ENCODE peak calls at places on chromosomes 5 and 9, in five cellular contexts. U, N, K, V and Y are unnamed samples.

GRCh38 chr5:123089572-123089970 is 530 bp downstream of the PRDM6 start:
- DNase-seq in U (peak; percentile 67), N (no peak), K (no peak), V (peak; percentile 58), Y (no peak)

GRCh38 chr5:56402273-56403223 is 169.4 kb upstream of the ANKRD55 start:
- DNase-seq in U (no peak), N (no peak), K (no peak), V (no peak), Y (peak; percentile 19)

GRCh38 chr9:137320555-137321384 is 18.7 kb upstream of the NRARP start:
- DNase-seq in U (no peak), N (no peak), K (peak; percentile 23), V (peak; percentile 57), Y (no peak)

GRCh38 chr9:134642385-134643181 is 980 bp downstream of the COL5A1 start:
- DNase-seq in U (peak; percentile 91), N (peak; percentile 58), K (no peak), V (peak; percentile 77), Y (no peak)

GRCh38 chr9:110156902-110157301 is 51.1 kb downstream of the C9orf152 start:
- DNase-seq in U (peak; percentile 79), N (no peak), K (peak; percentile 17), V (no peak), Y (no peak)

GRCh38 chr5:150070277-150070638 is 16.1 kb downstream of the CSF1R start:
- DNase-seq in U (no peak), N (no peak), K (no peak), V (peak; percentile 25), Y (no peak)

GRCh38 chr9:113150670-113151591 is at the start of gene SLC31A2:
- DNase-seq in U (peak; percentile 87), N (peak; percentile 84), K (peak; percentile 78), V (peak; percentile 94), Y (peak; percentile 94)

GRCh38 chr5:137890850-137891249 is 1.6 kb downstream of the PKD2L2 start:
- DNase-seq in U (no peak), N (no peak), K (no peak), V (no peak), Y (no peak)

GRCh38 chr9:36677611-36678010 is 104.9 kb downstream of the MELK start:
- DNase-seq in U (no peak), N (no peak), K (no peak), V (no peak), Y (no peak)

GRCh38 chr9:19184144-19184917 is 46.2 kb upstream of the DENND4C start:
- DNase-seq in U (peak; percentile 84), N (peak; percentile 71), K (peak; percentile 74), V (peak; percentile 78), Y (no peak)

GRCh38 chr9:114745879-114746550 is 59.8 kb downstream of the TNFSF15 start:
- DNase-seq in U (no peak), N (no peak), K (no peak), V (no peak), Y (no peak)

GRCh38 chr5:122915717-122916399 is 70.4 kb downstream of the SNX24 start:
- DNase-seq in U (peak; percentile 22), N (no peak), K (no peak), V (no peak), Y (no peak)

GRCh38 chr9:128365525-128365924 is 5.6 kb upstream of the URM1 start:
- DNase-seq in U (no peak), N (no peak), K (no peak), V (no peak), Y (no peak)

GRCh38 chr5:132205385-132206125 is 22.1 kb downstream of the P4HA2 start:
- DNase-seq in U (peak; percentile 51), N (no peak), K (no peak), V (peak; percentile 61), Y (no peak)

GRCh38 chr5:179795863-179796833 is 2.4 kb downstream of the LTC4S start:
- DNase-seq in U (peak; percentile 88), N (peak; percentile 78), K (peak; percentile 65), V (peak; percentile 90), Y (peak; percentile 74)

GRCh38 chr5:152622628-152623027 is 217.5 kb upstream of the NMUR2 start:
- DNase-seq in U (no peak), N (no peak), K (no peak), V (no peak), Y (no peak)

GRCh38 chr5:84433461-84433860 is 48.8 kb upstream of the EDIL3 start:
- DNase-seq in U (peak; percentile 81), N (no peak), K (no peak), V (no peak), Y (no peak)

GRCh38 chr9:25964239-25964638 is 286.0 kb upstream of the TUSC1 start:
- DNase-seq in U (peak; percentile 82), N (no peak), K (no peak), V (no peak), Y (peak; percentile 17)

GRCh38 chr9:35859995-35860348 is 10.2 kb downstream of the OR13J1 start:
- DNase-seq in U (no peak), N (no peak), K (no peak), V (no peak), Y (no peak)

GRCh38 chr9:109167716-109168115 is 667 bp upstream of the FRRS1L start:
- DNase-seq in U (no peak), N (no peak), K (no peak), V (no peak), Y (no peak)

GRCh38 chr5:141354900-141355469 is at the start of gene PCDHGA4:
- DNase-seq in U (peak; percentile 30), N (no peak), K (no peak), V (peak; percentile 44), Y (no peak)

GRCh38 chr5:67089200-67089725 is 107.3 kb downstream of the CD180 start:
- DNase-seq in U (no peak), N (no peak), K (no peak), V (no peak), Y (no peak)

GRCh38 chr5:124754206-124754927 is 7.9 kb upstream of the ZNF608 start:
- DNase-seq in U (peak; percentile 32), N (no peak), K (no peak), V (no peak), Y (no peak)

GRCh38 chr9:93255994-93256877 is 72.3 kb downstream of the WNK2 start:
- DNase-seq in U (no peak), N (no peak), K (no peak), V (peak; percentile 40), Y (no peak)

GRCh38 chr5:148684528-148684927 is 30.2 kb upstream of the HTR4 start:
- DNase-seq in U (peak; percentile 12), N (no peak), K (no peak), V (no peak), Y (no peak)

GRCh38 chr9:108473209-108474112 is 382.3 kb downstream of the ACTL7B start:
- DNase-seq in U (peak; percentile 88), N (no peak), K (no peak), V (peak; percentile 77), Y (no peak)

GRCh38 chr9:119003218-119003617 is 366.0 kb downstream of the BRINP1 start:
- DNase-seq in U (no peak), N (no peak), K (no peak), V (no peak), Y (no peak)

GRCh38 chr9:29866556-29866955 is 2293.3 kb upstream of the C9orf72 start:
- DNase-seq in U (no peak), N (no peak), K (no peak), V (no peak), Y (no peak)

GRCh38 chr5:110038297-110038997 is 348.7 kb downstream of the MAN2A1 start:
- DNase-seq in U (peak; percentile 27), N (no peak), K (no peak), V (no peak), Y (no peak)

GRCh38 chr5:110032386-110032785 is 342.7 kb downstream of the MAN2A1 start:
- DNase-seq in U (no peak), N (no peak), K (no peak), V (no peak), Y (no peak)

GRCh38 chr5:110031402-110032140 is 341.8 kb downstream of the MAN2A1 start:
- DNase-seq in U (no peak), N (no peak), K (peak; percentile 17), V (no peak), Y (no peak)

GRCh38 chr5:110034076-110034475 is 344.3 kb downstream of the MAN2A1 start:
- DNase-seq in U (no peak), N (no peak), K (no peak), V (no peak), Y (no peak)
- H3K27ac ChIP-seq in U (no peak overlapping the region), N (no peak overlapping the region), K (no peak overlapping the region), V (no peak overlapping the region), Y (no peak overlapping the region)

GRCh38 chr9:125204477-125204876 is 4.1 kb downstream of the RABEPK start:
- DNase-seq in U (no peak), N (no peak), K (no peak), V (no peak), Y (no peak)

GRCh38 chr9:125203259-125203658 is 2.9 kb downstream of the RABEPK start:
- DNase-seq in U (no peak), N (no peak), K (no peak), V (no peak), Y (no peak)

GRCh38 chr9:125200216-125201047 is at the start of gene RABEPK:
- DNase-seq in U (peak; percentile 98), N (peak; percentile 93), K (peak; percentile 84), V (peak; percentile 96), Y (peak; percentile 67)
- H3K27ac ChIP-seq in U (peak within 1 kb of the TSS; percentile 84), N (peak within 1 kb of the TSS; percentile 89), K (peak within 1 kb of the TSS; percentile 91), V (peak within 1 kb of the TSS; percentile 88), Y (peak within 1 kb of the TSS; percentile 74)

GRCh38 chr5:168187599-168187998 is 103.8 kb upstream of the WWC1 start:
- DNase-seq in U (no peak), N (no peak), K (no peak), V (no peak), Y (no peak)

GRCh38 chr5:168184103-168184502 is 107.3 kb upstream of the WWC1 start:
- DNase-seq in U (no peak), N (no peak), K (no peak), V (no peak), Y (no peak)

GRCh38 chr5:168186289-168187074 is 105.0 kb upstream of the WWC1 start:
- DNase-seq in U (peak; percentile 24), N (no peak), K (no peak), V (no peak), Y (no peak)

GRCh38 chr5:168192120-168192519 is 99.3 kb upstream of the WWC1 start:
- DNase-seq in U (no peak), N (no peak), K (no peak), V (no peak), Y (no peak)

GRCh38 chr5:168188182-168188581 is 103.3 kb upstream of the WWC1 start:
- DNase-seq in U (no peak), N (no peak), K (no peak), V (no peak), Y (no peak)
- H3K27ac ChIP-seq in U (peak overlapping the region; percentile 55), N (peak overlapping the region; percentile 84), K (no peak overlapping the region), V (no peak overlapping the region), Y (no peak overlapping the region)

GRCh38 chr5:172749881-172750608 is 20.9 kb downstream of the DUSP1 start:
- DNase-seq in U (peak; percentile 53), N (peak; percentile 81), K (no peak), V (no peak), Y (no peak)
- H3K27ac ChIP-seq in U (peak overlapping the region; percentile 6), N (peak overlapping the region; percentile 93), K (no peak overlapping the region), V (peak overlapping the region; percentile 73), Y (no peak overlapping the region)

GRCh38 chr5:127041571-127041970 is 11.2 kb upstream of the MARCHF3 start:
- DNase-seq in U (peak; percentile 30), N (no peak), K (no peak), V (no peak), Y (no peak)
- H3K27ac ChIP-seq in U (peak overlapping the region; percentile 60), N (peak overlapping the region; percentile 50), K (no peak overlapping the region), V (no peak overlapping the region), Y (peak overlapping the region; percentile 87)

GRCh38 chr9:13942695-13943094 is 371.2 kb downstream of the NFIB start:
- DNase-seq in U (peak; percentile 93), N (no peak), K (no peak), V (no peak), Y (no peak)
- H3K27ac ChIP-seq in U (no peak overlapping the region), N (no peak overlapping the region), K (no peak overlapping the region), V (no peak overlapping the region), Y (no peak overlapping the region)

GRCh38 chr9:65458465-65458864 is 173.5 kb upstream of the FOXD4L5 start:
- DNase-seq in U (no peak), N (no peak), K (no peak), V (no peak), Y (no peak)
- H3K27ac ChIP-seq in U (no peak overlapping the region), N (no peak overlapping the region), K (no peak overlapping the region), V (no peak overlapping the region), Y (no peak overlapping the region)